ENCODE peak calls at places on chromosomes 2 and 18, in six cellular contexts. U is NCI-H524, R is chondrocyte, T is T-helper 9 cell, M is HTR-8/SVneo, W is K562. E is an unnamed sample.

GRCh38 chr2:209771474-209772292 is at the start of gene UNC80:
- DNase-seq in U (peak; percentile 58), R (peak; percentile 93), T (no peak), M (peak; percentile 51), W (peak; percentile 40), E (peak; percentile 66)

GRCh38 chr2:219736196-219736595 is 108.8 kb downstream of the SLC4A3 start:
- DNase-seq in U (peak; percentile 24), R (no peak), T (no peak), M (peak; percentile 72), W (peak; percentile 15), E (peak; percentile 60)

GRCh38 chr18:38900445-38900844 is 1334.8 kb upstream of the CELF4 start:
- DNase-seq in U (no peak), R (no peak), T (no peak), M (no peak), W (no peak), E (no peak)

GRCh38 chr2:150911766-150912280 is 349.8 kb downstream of the RBM43 start:
- DNase-seq in U (no peak), R (no peak), T (no peak), M (peak; percentile 13), W (no peak), E (peak; percentile 40)

GRCh38 chr18:61929881-61930640 is 37.3 kb upstream of the RNF152 start:
- DNase-seq in U (no peak), R (no peak), T (no peak), M (no peak), W (no peak), E (no peak)

GRCh38 chr2:172336681-172337080 is 90.7 kb upstream of the ITGA6 start:
- DNase-seq in U (no peak), R (no peak), T (no peak), M (no peak), W (no peak), E (no peak)

GRCh38 chr2:219598308-219599078 is 836 bp downstream of the STK11IP start:
- DNase-seq in U (no peak), R (no peak), T (no peak), M (no peak), W (no peak), E (no peak)

GRCh38 chr2:46098606-46099005 is 198.6 kb upstream of the EPAS1 start:
- DNase-seq in U (no peak), R (no peak), T (no peak), M (peak; percentile 53), W (no peak), E (peak; percentile 45)

GRCh38 chr2:70510213-70510820 is 43.3 kb downstream of the TGFA start:
- DNase-seq in U (no peak), R (no peak), T (no peak), M (no peak), W (no peak), E (no peak)

GRCh38 chr18:8661754-8662573 is 43.4 kb upstream of the MTCL1 start:
- DNase-seq in U (peak; percentile 69), R (no peak), T (no peak), M (no peak), W (no peak), E (peak; percentile 21)

GRCh38 chr2:221896505-221897151 is 324.5 kb upstream of the EPHA4 start:
- DNase-seq in U (no peak), R (no peak), T (no peak), M (peak; percentile 17), W (no peak), E (no peak)

GRCh38 chr2:2271471-2271941 is 59.6 kb downstream of the MYT1L start:
- DNase-seq in U (peak; percentile 15), R (no peak), T (no peak), M (peak; percentile 33), W (no peak), E (no peak)

GRCh38 chr2:239070466-239070865 is 222.6 kb downstream of the TWIST2 start:
- DNase-seq in U (no peak), R (no peak), T (no peak), M (no peak), W (no peak), E (no peak)

GRCh38 chr2:214492608-214493007 is 81.8 kb downstream of the VWC2L start:
- DNase-seq in U (no peak), R (no peak), T (no peak), M (no peak), W (no peak), E (no peak)

GRCh38 chr2:215653344-215654015 is 217.6 kb upstream of the FN1 start:
- DNase-seq in U (no peak), R (no peak), T (no peak), M (no peak), W (no peak), E (no peak)

GRCh38 chr18:62957885-62958472 is 242.6 kb downstream of the PHLPP1 start:
- DNase-seq in U (no peak), R (no peak), T (peak; percentile 9), M (no peak), W (no peak), E (no peak)

E was measured in hepatic stellate cell.